ENCODE peak calls at places on chromosome 1, in eight cellular contexts. One of them, this sample, is unnamed.

GRCh38 chr1:30877205-30877912 is 31.2 kb downstream of the SDC3 start:
- DNase-seq in GM12864: no peak
- DNase-seq in NCI-H1694: no peak
- DNase-seq in foreskin fibroblast: peak
- DNase-seq in anterior cingulate cortex: peak
- DNase-seq in mammary epithelial cell: peak
- DNase-seq in Caki2: no peak
- DNase-seq in GF-D8: no peak
- DNase-seq in this sample: no peak

GRCh38 chr1:60915441-60915840 is 166.9 kb upstream of the NFIA start:
- DNase-seq in NCI-H1694: no peak
- DNase-seq in GF-D8: no peak
- DNase-seq in foreskin fibroblast: no peak
- DNase-seq in mammary epithelial cell: no peak
- DNase-seq in GM12864: no peak
- DNase-seq in anterior cingulate cortex: no peak
- DNase-seq in Caki2: no peak
- DNase-seq in this sample: no peak

GRCh38 chr1:1132928-1133750 is 17.2 kb upstream of the C1orf159 start:
- DNase-seq in mammary epithelial cell: no peak
- DNase-seq in Caki2: no peak
- DNase-seq in GF-D8: no peak
- DNase-seq in foreskin fibroblast: peak
- DNase-seq in NCI-H1694: no peak
- DNase-seq in anterior cingulate cortex: no peak
- DNase-seq in GM12864: no peak
- DNase-seq in this sample: no peak

GRCh38 chr1:201142011-201142853 is 12.0 kb downstream of the TMEM9 start:
- DNase-seq in anterior cingulate cortex: no peak
- DNase-seq in GM12864: no peak
- DNase-seq in mammary epithelial cell: no peak
- DNase-seq in foreskin fibroblast: peak
- DNase-seq in NCI-H1694: peak
- DNase-seq in Caki2: no peak
- DNase-seq in GF-D8: no peak
- DNase-seq in this sample: no peak

GRCh38 chr1:39973503-39974135 is 18.7 kb downstream of the MFSD2A start:
- DNase-seq in NCI-H1694: peak
- DNase-seq in GM12864: peak
- DNase-seq in mammary epithelial cell: peak
- DNase-seq in Caki2: peak
- DNase-seq in foreskin fibroblast: peak
- DNase-seq in GF-D8: peak
- DNase-seq in anterior cingulate cortex: peak
- DNase-seq in this sample: peak

GRCh38 chr1:55212349-55213028 is 2.7 kb downstream of the USP24 start:
- DNase-seq in anterior cingulate cortex: no peak
- DNase-seq in GM12864: no peak
- DNase-seq in Caki2: no peak
- DNase-seq in mammary epithelial cell: no peak
- DNase-seq in foreskin fibroblast: no peak
- DNase-seq in NCI-H1694: no peak
- DNase-seq in GF-D8: no peak
- DNase-seq in this sample: peak

GRCh38 chr1:227318852-227319607 is 738 bp upstream of the CDC42BPA start:
- DNase-seq in mammary epithelial cell: peak
- DNase-seq in NCI-H1694: no peak
- DNase-seq in GM12864: no peak
- DNase-seq in Caki2: no peak
- DNase-seq in anterior cingulate cortex: peak
- DNase-seq in foreskin fibroblast: peak
- DNase-seq in GF-D8: no peak
- DNase-seq in this sample: no peak

GRCh38 chr1:61481313-61481712 is 243.6 kb downstream of the TM2D1 start:
- DNase-seq in anterior cingulate cortex: no peak
- DNase-seq in GF-D8: no peak
- DNase-seq in foreskin fibroblast: peak
- DNase-seq in GM12864: no peak
- DNase-seq in NCI-H1694: no peak
- DNase-seq in Caki2: peak
- DNase-seq in mammary epithelial cell: peak
- DNase-seq in this sample: no peak

GRCh38 chr1:150808851-150809250 is 791 bp upstream of the CTSK start:
- DNase-seq in foreskin fibroblast: peak
- DNase-seq in anterior cingulate cortex: no peak
- DNase-seq in NCI-H1694: no peak
- DNase-seq in GF-D8: no peak
- DNase-seq in Caki2: no peak
- DNase-seq in mammary epithelial cell: no peak
- DNase-seq in GM12864: no peak
- DNase-seq in this sample: no peak

GRCh38 chr1:103129255-103129654 is 20.9 kb upstream of the COL11A1 start:
- DNase-seq in anterior cingulate cortex: no peak
- DNase-seq in mammary epithelial cell: peak
- DNase-seq in GM12864: no peak
- DNase-seq in GF-D8: no peak
- DNase-seq in NCI-H1694: no peak
- DNase-seq in Caki2: no peak
- DNase-seq in foreskin fibroblast: peak
- DNase-seq in this sample: no peak

GRCh38 chr1:119544165-119544762 is 37.3 kb downstream of the HSD3B1 start:
- DNase-seq in GF-D8: no peak
- DNase-seq in foreskin fibroblast: no peak
- DNase-seq in anterior cingulate cortex: no peak
- DNase-seq in mammary epithelial cell: no peak
- DNase-seq in NCI-H1694: no peak
- DNase-seq in GM12864: no peak
- DNase-seq in Caki2: no peak
- DNase-seq in this sample: peak

GRCh38 chr1:55695553-55695952 is 480.4 kb upstream of the USP24 start:
- DNase-seq in GF-D8: no peak
- DNase-seq in mammary epithelial cell: no peak
- DNase-seq in foreskin fibroblast: no peak
- DNase-seq in GM12864: no peak
- DNase-seq in NCI-H1694: no peak
- DNase-seq in anterior cingulate cortex: no peak
- DNase-seq in Caki2: no peak
- DNase-seq in this sample: no peak

GRCh38 chr1:2645776-2646175 is 13.0 kb upstream of the MMEL1 start:
- DNase-seq in NCI-H1694: no peak
- DNase-seq in mammary epithelial cell: no peak
- DNase-seq in foreskin fibroblast: no peak
- DNase-seq in anterior cingulate cortex: no peak
- DNase-seq in GF-D8: no peak
- DNase-seq in Caki2: no peak
- DNase-seq in GM12864: no peak
- DNase-seq in this sample: no peak

GRCh38 chr1:212434992-212435391 is 2.3 kb downstream of the NENF start:
- DNase-seq in NCI-H1694: no peak
- DNase-seq in GF-D8: no peak
- DNase-seq in GM12864: no peak
- DNase-seq in anterior cingulate cortex: no peak
- DNase-seq in mammary epithelial cell: no peak
- DNase-seq in Caki2: no peak
- DNase-seq in foreskin fibroblast: no peak
- DNase-seq in this sample: no peak

This sample was measured in OCI-LY7.